ENCODE peak calls at places on chromosomes 13 and 19, in nine cellular contexts. One of them, this sample, is unnamed.

GRCh38 chr19:18321729-18322091 is 1.2 kb downstream of the LSM4 start:
- DNase-seq in nephron progenitor cell: no peak
- DNase-seq in mucosa of descending colon: no peak
- DNase-seq in epithelial cell of esophagus: no peak
- DNase-seq in ascending aorta: no peak
- DNase-seq in heart left ventricle: no peak
- DNase-seq in B cell: no peak
- DNase-seq in heart right ventricle: no peak
- DNase-seq in AG04450: no peak
- DNase-seq in this sample: peak

GRCh38 chr19:50252111-50252886 is 48.9 kb downstream of the MYH14 start:
- DNase-seq in B cell: peak
- DNase-seq in nephron progenitor cell: peak
- DNase-seq in ascending aorta: no peak
- DNase-seq in AG04450: no peak
- DNase-seq in heart left ventricle: no peak
- DNase-seq in heart right ventricle: no peak
- DNase-seq in epithelial cell of esophagus: no peak
- DNase-seq in mucosa of descending colon: peak
- DNase-seq in this sample: peak

GRCh38 chr13:106589716-106590115 is 21.8 kb upstream of the ARGLU1 start:
- DNase-seq in nephron progenitor cell: no peak
- DNase-seq in epithelial cell of esophagus: no peak
- DNase-seq in AG04450: no peak
- DNase-seq in ascending aorta: no peak
- DNase-seq in B cell: no peak
- DNase-seq in mucosa of descending colon: no peak
- DNase-seq in heart left ventricle: no peak
- DNase-seq in heart right ventricle: no peak
- DNase-seq in this sample: no peak

GRCh38 chr13:110130431-110130830 is 176.5 kb downstream of the COL4A1 start:
- DNase-seq in nephron progenitor cell: no peak
- DNase-seq in heart right ventricle: no peak
- DNase-seq in B cell: no peak
- DNase-seq in epithelial cell of esophagus: no peak
- DNase-seq in heart left ventricle: no peak
- DNase-seq in AG04450: no peak
- DNase-seq in mucosa of descending colon: no peak
- DNase-seq in ascending aorta: no peak
- DNase-seq in this sample: no peak

GRCh38 chr19:57803594-57804325 is 11.0 kb downstream of the ZNF552 start:
- DNase-seq in ascending aorta: no peak
- DNase-seq in heart right ventricle: no peak
- DNase-seq in heart left ventricle: no peak
- DNase-seq in epithelial cell of esophagus: peak
- DNase-seq in nephron progenitor cell: peak
- DNase-seq in B cell: no peak
- DNase-seq in AG04450: peak
- DNase-seq in mucosa of descending colon: peak
- DNase-seq in this sample: peak

GRCh38 chr19:15419413-15420025 is 731 bp upstream of the AKAP8L start:
- DNase-seq in B cell: no peak
- DNase-seq in heart left ventricle: no peak
- DNase-seq in nephron progenitor cell: no peak
- DNase-seq in heart right ventricle: no peak
- DNase-seq in epithelial cell of esophagus: no peak
- DNase-seq in ascending aorta: no peak
- DNase-seq in mucosa of descending colon: no peak
- DNase-seq in AG04450: no peak
- DNase-seq in this sample: no peak

GRCh38 chr19:39246951-39247669 is 1.5 kb downstream of the IFNL4 start:
- DNase-seq in ascending aorta: no peak
- DNase-seq in heart right ventricle: no peak
- DNase-seq in B cell: no peak
- DNase-seq in AG04450: no peak
- DNase-seq in epithelial cell of esophagus: peak
- DNase-seq in heart left ventricle: no peak
- DNase-seq in mucosa of descending colon: peak
- DNase-seq in nephron progenitor cell: peak
- DNase-seq in this sample: peak

GRCh38 chr13:64154514-64154913 is 2738.9 kb upstream of the PCDH20 start:
- DNase-seq in B cell: no peak
- DNase-seq in nephron progenitor cell: no peak
- DNase-seq in epithelial cell of esophagus: peak
- DNase-seq in AG04450: no peak
- DNase-seq in heart left ventricle: no peak
- DNase-seq in ascending aorta: no peak
- DNase-seq in heart right ventricle: no peak
- DNase-seq in mucosa of descending colon: no peak
- DNase-seq in this sample: no peak

GRCh38 chr13:103291693-103292572 is 225.7 kb upstream of the SLC10A2 start:
- DNase-seq in AG04450: no peak
- DNase-seq in ascending aorta: no peak
- DNase-seq in mucosa of descending colon: no peak
- DNase-seq in heart left ventricle: no peak
- DNase-seq in B cell: no peak
- DNase-seq in heart right ventricle: no peak
- DNase-seq in nephron progenitor cell: no peak
- DNase-seq in epithelial cell of esophagus: no peak
- DNase-seq in this sample: no peak

GRCh38 chr13:93624371-93624777 is 397.8 kb downstream of the GPC6 start:
- DNase-seq in mucosa of descending colon: no peak
- DNase-seq in nephron progenitor cell: no peak
- DNase-seq in ascending aorta: no peak
- DNase-seq in B cell: no peak
- DNase-seq in epithelial cell of esophagus: no peak
- DNase-seq in AG04450: no peak
- DNase-seq in heart right ventricle: no peak
- DNase-seq in heart left ventricle: no peak
- DNase-seq in this sample: no peak

GRCh38 chr13:42028113-42028799 is 20.2 kb upstream of the DGKH start:
- DNase-seq in heart right ventricle: no peak
- DNase-seq in heart left ventricle: no peak
- DNase-seq in epithelial cell of esophagus: no peak
- DNase-seq in B cell: no peak
- DNase-seq in ascending aorta: no peak
- DNase-seq in AG04450: no peak
- DNase-seq in nephron progenitor cell: no peak
- DNase-seq in mucosa of descending colon: peak
- DNase-seq in this sample: no peak

GRCh38 chr13:23654111-23655110 is 84.2 kb downstream of the TNFRSF19 start:
- DNase-seq in B cell: no peak
- DNase-seq in mucosa of descending colon: no peak
- DNase-seq in AG04450: no peak
- DNase-seq in heart left ventricle: peak
- DNase-seq in epithelial cell of esophagus: peak
- DNase-seq in heart right ventricle: peak
- DNase-seq in ascending aorta: no peak
- DNase-seq in nephron progenitor cell: no peak
- DNase-seq in this sample: no peak

GRCh38 chr13:61204025-61204424 is 211.6 kb downstream of the PCDH20 start:
- DNase-seq in B cell: no peak
- DNase-seq in AG04450: no peak
- DNase-seq in epithelial cell of esophagus: no peak
- DNase-seq in mucosa of descending colon: no peak
- DNase-seq in heart right ventricle: no peak
- DNase-seq in nephron progenitor cell: no peak
- DNase-seq in heart left ventricle: no peak
- DNase-seq in ascending aorta: no peak
- DNase-seq in this sample: no peak

GRCh38 chr13:50894042-50894441 is 15.5 kb upstream of the RNASEH2B start:
- DNase-seq in mucosa of descending colon: no peak
- DNase-seq in nephron progenitor cell: no peak
- DNase-seq in AG04450: no peak
- DNase-seq in ascending aorta: no peak
- DNase-seq in B cell: no peak
- DNase-seq in heart right ventricle: no peak
- DNase-seq in heart left ventricle: no peak
- DNase-seq in epithelial cell of esophagus: no peak
- DNase-seq in this sample: no peak

GRCh38 chr19:14160017-14160703 is 23.8 kb upstream of the ASF1B start:
- DNase-seq in nephron progenitor cell: no peak
- DNase-seq in B cell: no peak
- DNase-seq in mucosa of descending colon: no peak
- DNase-seq in ascending aorta: no peak
- DNase-seq in heart left ventricle: no peak
- DNase-seq in epithelial cell of esophagus: no peak
- DNase-seq in AG04450: no peak
- DNase-seq in heart right ventricle: no peak
- DNase-seq in this sample: no peak

GRCh38 chr19:10936661-10937084 is 8.1 kb downstream of the TIMM29 start:
- DNase-seq in mucosa of descending colon: no peak
- DNase-seq in nephron progenitor cell: peak
- DNase-seq in AG04450: peak
- DNase-seq in heart left ventricle: no peak
- DNase-seq in heart right ventricle: no peak
- DNase-seq in B cell: peak
- DNase-seq in epithelial cell of esophagus: peak
- DNase-seq in ascending aorta: no peak
- DNase-seq in this sample: peak

GRCh38 chr13:30112602-30113435 is 194.5 kb downstream of the KATNAL1 start:
- DNase-seq in nephron progenitor cell: peak
- DNase-seq in mucosa of descending colon: peak
- DNase-seq in ascending aorta: peak
- DNase-seq in AG04450: peak
- DNase-seq in B cell: peak
- DNase-seq in epithelial cell of esophagus: peak
- DNase-seq in heart right ventricle: peak
- DNase-seq in heart left ventricle: peak
- DNase-seq in this sample: peak

GRCh38 chr13:30109471-30110135 is 197.7 kb downstream of the KATNAL1 start:
- DNase-seq in epithelial cell of esophagus: no peak
- DNase-seq in mucosa of descending colon: no peak
- DNase-seq in heart left ventricle: no peak
- DNase-seq in ascending aorta: no peak
- DNase-seq in B cell: no peak
- DNase-seq in nephron progenitor cell: no peak
- DNase-seq in AG04450: no peak
- DNase-seq in heart right ventricle: no peak
- DNase-seq in this sample: no peak

GRCh38 chr13:30110301-30111070 is 196.9 kb downstream of the KATNAL1 start:
- DNase-seq in ascending aorta: no peak
- DNase-seq in epithelial cell of esophagus: no peak
- DNase-seq in mucosa of descending colon: no peak
- DNase-seq in heart right ventricle: no peak
- DNase-seq in heart left ventricle: no peak
- DNase-seq in nephron progenitor cell: no peak
- DNase-seq in B cell: no peak
- DNase-seq in AG04450: no peak
- DNase-seq in this sample: no peak

GRCh38 chr13:30113531-30113930 is 193.8 kb downstream of the KATNAL1 start:
- DNase-seq in nephron progenitor cell: no peak
- DNase-seq in AG04450: no peak
- DNase-seq in mucosa of descending colon: no peak
- DNase-seq in ascending aorta: no peak
- DNase-seq in heart right ventricle: no peak
- DNase-seq in epithelial cell of esophagus: no peak
- DNase-seq in B cell: no peak
- DNase-seq in heart left ventricle: no peak
- DNase-seq in this sample: no peak

GRCh38 chr13:30111810-30112209 is 195.5 kb downstream of the KATNAL1 start:
- DNase-seq in nephron progenitor cell: peak
- DNase-seq in epithelial cell of esophagus: no peak
- DNase-seq in B cell: no peak
- DNase-seq in ascending aorta: no peak
- DNase-seq in mucosa of descending colon: no peak
- DNase-seq in heart left ventricle: no peak
- DNase-seq in AG04450: no peak
- DNase-seq in heart right ventricle: no peak
- DNase-seq in this sample: peak
- TF ChIP-seq CTCF in nephron progenitor cell: peak
- TF ChIP-seq CTCF in epithelial cell of esophagus: peak
- TF ChIP-seq CTCF in B cell: no peak
- TF ChIP-seq CTCF in ascending aorta: no peak
- TF ChIP-seq CTCF in mucosa of descending colon: no peak
- TF ChIP-seq CTCF in heart left ventricle: no peak
- TF ChIP-seq CTCF in AG04450: peak
- TF ChIP-seq CTCF in heart right ventricle: no peak
- TF ChIP-seq CTCF in this sample: no peak

GRCh38 chr13:21759503-21759902 is 88.6 kb downstream of the FGF9 start:
- DNase-seq in mucosa of descending colon: no peak
- DNase-seq in heart left ventricle: no peak
- DNase-seq in heart right ventricle: no peak
- DNase-seq in B cell: no peak
- DNase-seq in nephron progenitor cell: no peak
- DNase-seq in ascending aorta: no peak
- DNase-seq in AG04450: no peak
- DNase-seq in epithelial cell of esophagus: no peak
- DNase-seq in this sample: no peak
- TF ChIP-seq CTCF in mucosa of descending colon: no peak
- TF ChIP-seq CTCF in heart left ventricle: no peak
- TF ChIP-seq CTCF in heart right ventricle: no peak
- TF ChIP-seq CTCF in B cell: no peak
- TF ChIP-seq CTCF in nephron progenitor cell: no peak
- TF ChIP-seq CTCF in ascending aorta: no peak
- TF ChIP-seq CTCF in AG04450: no peak
- TF ChIP-seq CTCF in epithelial cell of esophagus: no peak
- TF ChIP-seq CTCF in this sample: no peak

DNA sequence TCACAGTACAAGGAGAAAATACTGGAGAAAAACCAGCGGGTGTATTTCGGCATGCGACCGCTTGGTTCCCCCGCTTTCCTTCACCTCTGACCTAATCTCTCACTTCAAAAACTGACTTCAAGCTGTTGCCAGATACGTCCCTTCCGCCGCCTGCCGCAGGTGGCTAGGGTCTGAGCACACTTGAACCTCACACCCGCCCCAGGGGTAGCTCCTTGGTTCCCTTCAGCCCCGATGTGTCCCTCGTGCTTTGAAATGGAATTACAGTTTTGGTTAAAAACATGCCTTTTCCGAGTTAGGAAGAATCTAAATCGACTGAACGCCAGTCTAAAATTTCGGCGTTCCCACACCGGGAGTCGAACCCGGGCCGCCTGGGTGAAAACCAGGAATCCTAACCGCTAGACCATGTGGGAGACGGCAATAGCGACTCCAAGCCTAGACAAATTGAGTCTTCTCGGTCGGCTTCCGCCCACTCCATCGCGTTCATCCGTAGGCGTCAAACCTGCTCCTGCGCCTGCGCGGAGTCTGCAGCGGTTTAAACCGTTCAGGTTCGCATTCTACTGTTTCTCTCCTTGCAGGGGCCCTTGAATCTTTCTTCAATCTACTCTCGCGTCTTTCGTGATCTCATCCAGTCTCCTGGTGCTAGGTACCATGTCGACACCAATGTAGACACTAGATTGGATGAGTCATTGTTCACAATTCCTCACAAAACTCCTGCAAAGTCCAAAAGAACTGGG is 71.5 kb downstream of the NUFIP1 start:
- DNase-seq in heart left ventricle: peak
- DNase-seq in AG04450: peak
- DNase-seq in nephron progenitor cell: peak
- DNase-seq in heart right ventricle: peak
- DNase-seq in ascending aorta: peak
- DNase-seq in epithelial cell of esophagus: peak
- DNase-seq in mucosa of descending colon: peak
- DNase-seq in B cell: peak
- DNase-seq in this sample: peak
- TF ChIP-seq CTCF in heart left ventricle: peak
- TF ChIP-seq CTCF in AG04450: peak
- TF ChIP-seq CTCF in nephron progenitor cell: peak
- TF ChIP-seq CTCF in heart right ventricle: no peak
- TF ChIP-seq CTCF in ascending aorta: peak
- TF ChIP-seq CTCF in epithelial cell of esophagus: peak
- TF ChIP-seq CTCF in mucosa of descending colon: no peak
- TF ChIP-seq CTCF in B cell: peak
- TF ChIP-seq CTCF in this sample: peak

GRCh38 chr13:30985637-30986205 is 53.3 kb downstream of the TEX26 start:
- DNase-seq in heart right ventricle: no peak
- DNase-seq in heart left ventricle: no peak
- DNase-seq in mucosa of descending colon: no peak
- DNase-seq in AG04450: no peak
- DNase-seq in epithelial cell of esophagus: peak
- DNase-seq in nephron progenitor cell: no peak
- DNase-seq in B cell: no peak
- DNase-seq in ascending aorta: no peak
- DNase-seq in this sample: no peak
- TF ChIP-seq CTCF in heart right ventricle: no peak
- TF ChIP-seq CTCF in heart left ventricle: no peak
- TF ChIP-seq CTCF in mucosa of descending colon: no peak
- TF ChIP-seq CTCF in AG04450: peak
- TF ChIP-seq CTCF in epithelial cell of esophagus: no peak
- TF ChIP-seq CTCF in nephron progenitor cell: no peak
- TF ChIP-seq CTCF in B cell: no peak
- TF ChIP-seq CTCF in ascending aorta: no peak
- TF ChIP-seq CTCF in this sample: no peak